ENCODE peak calls at places on chromosomes 5 and 9, in nine cellular contexts. U, N, G, C, O, Y, M, P and J are unnamed samples. For H3K27me3, the result is how much of the 10 kb centered on the place peaks cover.

GRCh38 chr5:107032629-107033028 is 638.1 kb downstream of the EFNA5 start:
- DNase-seq in U (no peak), N (no peak), G (no peak), C (no peak), O (no peak), Y (no peak), M (no peak), P (no peak), J (no peak)

GRCh38 chr9:138015021-138015829 is 137.6 kb downstream of the CACNA1B start:
- DNase-seq in U (no peak), N (no peak), G (no peak), C (peak), O (peak), Y (no peak), M (no peak), P (no peak), J (no peak)

GRCh38 chr5:53381-54174 is 38.4 kb upstream of the PLEKHG4B start:
- DNase-seq in U (no peak), N (no peak), G (peak), C (no peak), O (peak), Y (no peak), M (no peak), P (peak), J (no peak)

GRCh38 chr5:97163360-97163764 is 19.7 kb downstream of the RIOK2 start:
- DNase-seq in U (no peak), N (no peak), G (no peak), C (no peak), O (no peak), Y (no peak), M (no peak), P (peak), J (peak)

GRCh38 chr5:26761040-26761439 is 277.3 kb downstream of the CDH9 start:
- DNase-seq in U (no peak), N (no peak), G (peak), C (no peak), O (no peak), Y (no peak), M (no peak), P (no peak), J (no peak)

GRCh38 chr5:134007581-134008256 is 2.9 kb upstream of the VDAC1 start:
- DNase-seq in U (no peak), N (no peak), G (no peak), C (no peak), O (no peak), Y (no peak), M (no peak), P (no peak), J (no peak)

GRCh38 chr5:5983261-5983660 is 395.1 kb downstream of the MED10 start:
- DNase-seq in U (no peak), N (no peak), G (no peak), C (no peak), O (no peak), Y (no peak), M (no peak), P (no peak), J (no peak)

GRCh38 chr5:111512026-111512405 is 319 bp downstream of the STARD4 start:
- DNase-seq in U (no peak), N (no peak), G (no peak), C (no peak), O (no peak), Y (peak), M (no peak), P (peak), J (no peak)

GRCh38 chr9:117745598-117745997 is 41.4 kb downstream of the TLR4 start:
- DNase-seq in U (no peak), N (no peak), G (no peak), C (no peak), O (no peak), Y (no peak), M (no peak), P (no peak), J (no peak)

GRCh38 chr9:133575673-133576590 is 33.3 kb downstream of the FAM163B start:
- DNase-seq in U (no peak), N (no peak), G (no peak), C (no peak), O (peak), Y (no peak), M (no peak), P (no peak), J (no peak)
- H3K27me3 ChIP-seq in U (under half), N (under half), G (under half), C (under half), O (under half), Y (under half), M (under half), P (under half), J (under half)

GRCh38 chr9:16727452-16728127 is 142.9 kb downstream of the BNC2 start:
- DNase-seq in U (no peak), N (no peak), G (no peak), C (no peak), O (no peak), Y (no peak), M (no peak), P (no peak), J (no peak)
- H3K4me3 ChIP-seq in U (peak), N (peak), G (peak), C (peak), O (peak), Y (no peak), M (no peak), P (peak), J (no peak)

DNA sequence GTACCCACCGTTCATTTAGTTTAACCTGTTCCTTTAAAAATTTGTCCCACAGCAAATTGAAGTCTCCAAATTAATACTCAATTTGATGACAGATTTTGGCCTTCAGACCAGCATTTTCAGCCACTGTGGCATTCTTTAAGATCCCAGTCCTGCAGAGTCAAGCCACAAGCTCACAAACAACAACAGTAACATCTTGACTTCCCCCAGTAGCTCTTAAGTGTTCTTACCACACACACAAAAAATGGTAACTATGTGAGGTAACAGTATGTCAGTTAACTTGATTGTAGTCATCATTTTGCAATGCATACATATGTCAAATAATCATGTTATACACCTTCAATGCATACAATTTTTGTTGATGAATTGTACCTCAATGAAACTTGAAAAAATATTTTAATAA is 247.9 kb downstream of the LURAP1L start:
- DNase-seq in U (no peak), N (no peak), G (no peak), C (no peak), O (no peak), Y (no peak), M (no peak), P (peak), J (no peak)
- H3K27me3 ChIP-seq in U (under half), N (under half), G (under half), C (under half), O (under half), Y (under half), M (under half), P (under half), J (under half)

GRCh38 chr5:41951224-41951623 is 26.1 kb downstream of the FBXO4 start:
- DNase-seq in U (no peak), N (no peak), G (no peak), C (no peak), O (no peak), Y (no peak), M (no peak), P (no peak), J (no peak)

GRCh38 chr5:41955432-41956024 is 30.4 kb downstream of the FBXO4 start:
- DNase-seq in U (no peak), N (no peak), G (no peak), C (no peak), O (no peak), Y (no peak), M (no peak), P (no peak), J (no peak)

GRCh38 chr5:41956943-41957342 is 31.9 kb downstream of the FBXO4 start:
- DNase-seq in U (no peak), N (no peak), G (no peak), C (no peak), O (no peak), Y (no peak), M (no peak), P (no peak), J (no peak)

DNA sequence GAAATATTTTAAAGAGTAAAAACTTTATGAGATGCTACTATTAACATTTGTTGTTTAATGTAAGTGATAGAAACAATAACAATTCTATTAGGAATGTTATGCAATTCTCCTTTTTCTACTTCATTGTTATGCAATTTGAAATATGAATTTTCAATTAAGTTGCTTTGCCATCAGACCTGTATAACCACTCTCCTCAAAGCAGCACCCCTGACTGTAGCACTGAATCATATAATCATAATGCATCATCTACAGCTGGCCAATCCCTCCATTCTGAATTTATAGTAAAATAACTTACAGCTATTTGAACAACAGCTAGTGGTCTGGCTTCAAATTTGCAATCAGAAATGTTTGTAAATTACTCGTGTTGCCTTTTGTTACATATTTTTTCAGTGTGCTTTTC is 29.2 kb downstream of the FBXO4 start:
- DNase-seq in U (no peak), N (no peak), G (no peak), C (no peak), O (no peak), Y (no peak), M (no peak), P (peak), J (no peak)
- H3K4me3 ChIP-seq in U (no peak), N (no peak), G (no peak), C (no peak), O (no peak), Y (no peak), M (no peak), P (no peak), J (no peak)

GRCh38 chr9:125771037-125771436 is 23.9 kb downstream of the PBX3 start:
- DNase-seq in U (no peak), N (no peak), G (no peak), C (no peak), O (no peak), Y (no peak), M (no peak), P (no peak), J (no peak)

GRCh38 chr9:125766468-125767221 is 19.5 kb downstream of the PBX3 start:
- DNase-seq in U (no peak), N (no peak), G (no peak), C (no peak), O (no peak), Y (no peak), M (no peak), P (no peak), J (no peak)

GRCh38 chr9:125768803-125769202 is 21.6 kb downstream of the PBX3 start:
- DNase-seq in U (no peak), N (no peak), G (no peak), C (no peak), O (no peak), Y (no peak), M (no peak), P (no peak), J (no peak)

GRCh38 chr9:125764198-125764597 is 17.0 kb downstream of the PBX3 start:
- DNase-seq in U (no peak), N (no peak), G (no peak), C (no peak), O (no peak), Y (no peak), M (no peak), P (no peak), J (no peak)

DNA sequence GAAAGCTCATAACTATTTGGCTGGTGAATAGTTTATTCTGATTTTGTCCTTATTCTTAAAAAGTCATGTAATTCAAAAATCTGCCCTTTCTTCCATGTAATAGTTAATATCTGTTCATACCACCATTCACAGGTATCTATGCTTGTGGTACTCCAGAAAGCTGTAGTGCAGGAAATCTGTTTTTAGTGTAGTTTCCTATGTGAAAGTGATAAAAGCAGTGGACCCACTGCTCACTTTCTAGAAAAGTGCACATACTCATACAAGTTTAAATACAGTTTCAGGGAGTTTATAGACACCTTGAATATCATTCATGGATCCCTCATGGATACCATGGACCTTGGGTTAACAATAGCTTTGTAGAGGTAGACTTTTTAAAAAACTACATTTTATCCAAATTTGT is 20.2 kb downstream of the PBX3 start:
- DNase-seq in U (no peak), N (no peak), G (no peak), C (no peak), O (no peak), Y (no peak), M (no peak), P (no peak), J (no peak)
- H3K27me3 ChIP-seq in U (under half), N (under half), G (under half), C (under half), O (under half), Y (under half), M (under half), P (under half), J (under half)

GRCh38 chr9:125630436-125630835 is 76.6 kb downstream of the MAPKAP1 start:
- DNase-seq in U (no peak), N (no peak), G (no peak), C (no peak), O (no peak), Y (no peak), M (no peak), P (no peak), J (no peak)

GRCh38 chr9:125631391-125632085 is 75.5 kb downstream of the MAPKAP1 start:
- DNase-seq in U (peak), N (no peak), G (peak), C (no peak), O (no peak), Y (peak), M (peak), P (peak), J (peak)

GRCh38 chr9:125633116-125633743 is 73.8 kb downstream of the MAPKAP1 start:
- DNase-seq in U (no peak), N (no peak), G (no peak), C (no peak), O (no peak), Y (no peak), M (no peak), P (peak), J (no peak)

GRCh38 chr9:125634040-125634717 is 72.8 kb downstream of the MAPKAP1 start:
- DNase-seq in U (no peak), N (no peak), G (no peak), C (no peak), O (no peak), Y (no peak), M (peak), P (peak), J (no peak)

GRCh38 chr9:125632321-125633115 is 74.5 kb downstream of the MAPKAP1 start:
- DNase-seq in U (peak), N (no peak), G (no peak), C (no peak), O (no peak), Y (peak), M (peak), P (peak), J (no peak)
- H3K4me3 ChIP-seq in U (no peak), N (no peak), G (no peak), C (no peak), O (no peak), Y (no peak), M (peak), P (no peak), J (no peak)

GRCh38 chr5:113214606-113215323 is 220.0 kb downstream of the TSSK1B start:
- DNase-seq in U (no peak), N (no peak), G (no peak), C (no peak), O (no peak), Y (no peak), M (no peak), P (no peak), J (no peak)
- H3K27me3 ChIP-seq in U (under half), N (under half), G (under half), C (under half), O (under half), Y (under half), M (under half), P (under half), J (under half)

GRCh38 chr5:67374378-67374777 is 177.8 kb upstream of the CD180 start:
- DNase-seq in U (no peak), N (no peak), G (no peak), C (no peak), O (no peak), Y (no peak), M (peak), P (no peak), J (no peak)

GRCh38 chr5:67375606-67376005 is 179.0 kb upstream of the CD180 start:
- DNase-seq in U (no peak), N (no peak), G (peak), C (no peak), O (no peak), Y (peak), M (no peak), P (no peak), J (no peak)

GRCh38 chr5:67373518-67373917 is 176.9 kb upstream of the CD180 start:
- DNase-seq in U (no peak), N (no peak), G (no peak), C (no peak), O (no peak), Y (no peak), M (no peak), P (no peak), J (no peak)

GRCh38 chr5:67371924-67372323 is 175.3 kb upstream of the CD180 start:
- DNase-seq in U (no peak), N (no peak), G (no peak), C (no peak), O (no peak), Y (no peak), M (no peak), P (no peak), J (no peak)

DNA sequence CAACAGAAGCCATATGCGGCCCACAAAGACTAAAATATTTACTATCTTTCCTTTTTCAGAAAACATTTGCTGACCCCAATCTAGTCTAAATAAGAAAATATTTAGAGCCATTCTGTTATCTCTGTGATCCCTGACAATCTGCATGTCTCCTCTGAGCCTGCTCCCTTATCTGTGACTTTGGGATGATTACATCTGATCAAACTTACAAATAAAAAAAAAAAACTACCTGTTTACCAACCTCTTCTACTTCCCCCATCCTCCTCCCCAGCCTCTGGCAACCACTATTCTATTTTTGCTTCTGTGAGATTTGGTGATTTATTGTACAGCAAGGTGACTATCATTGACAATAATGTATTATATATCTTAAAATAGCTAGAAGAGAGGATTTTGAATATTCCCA is 176.3 kb upstream of the CD180 start:
- DNase-seq in U (no peak), N (no peak), G (no peak), C (no peak), O (no peak), Y (no peak), M (no peak), P (no peak), J (no peak)
- H3K4me3 ChIP-seq in U (no peak), N (no peak), G (no peak), C (no peak), O (no peak), Y (no peak), M (no peak), P (no peak), J (no peak)

GRCh38 chr5:140040358-140040757 is 2.7 kb downstream of the NRG2 start:
- DNase-seq in U (no peak), N (no peak), G (no peak), C (no peak), O (no peak), Y (no peak), M (no peak), P (no peak), J (no peak)

GRCh38 chr5:140038373-140038957 is 4.6 kb downstream of the NRG2 start:
- DNase-seq in U (no peak), N (peak), G (no peak), C (no peak), O (no peak), Y (no peak), M (no peak), P (no peak), J (no peak)

GRCh38 chr5:140035881-140036280 is 7.2 kb downstream of the NRG2 start:
- DNase-seq in U (no peak), N (no peak), G (no peak), C (no peak), O (no peak), Y (no peak), M (no peak), P (no peak), J (no peak)

GRCh38 chr5:140039561-140039960 is 3.5 kb downstream of the NRG2 start:
- DNase-seq in U (no peak), N (no peak), G (no peak), C (no peak), O (no peak), Y (no peak), M (no peak), P (no peak), J (no peak)

DNA sequence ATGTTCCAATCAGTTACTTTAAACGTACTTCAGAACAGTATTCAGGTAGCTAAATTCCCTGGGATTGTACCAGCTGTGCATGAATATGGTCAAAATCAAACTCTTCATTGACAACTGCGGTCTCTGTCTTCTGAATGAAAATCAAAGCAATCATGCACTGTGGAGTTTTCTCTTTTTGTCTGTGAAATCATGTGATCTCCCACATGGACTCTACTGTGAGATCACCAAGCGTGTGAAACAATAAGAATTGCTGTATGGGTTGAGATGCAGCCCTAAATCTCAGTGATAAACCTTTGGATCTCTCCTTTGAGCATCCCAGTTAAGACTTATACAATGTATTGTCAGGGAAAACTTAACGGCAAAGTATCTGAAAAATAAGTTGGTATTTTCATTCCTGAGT is 6.1 kb downstream of the NRG2 start:
- DNase-seq in U (no peak), N (no peak), G (no peak), C (no peak), O (no peak), Y (no peak), M (no peak), P (no peak), J (no peak)
- H3K27me3 ChIP-seq in U (under half), N (under half), G (under half), C (under half), O (under half), Y (under half), M (under half), P (under half), J (under half)